ENCODE peak calls at places on chromosomes 12 and 14, in four cellular contexts. T is body of pancreas, M is gastrocnemius medialis, B is A549. N is an unnamed sample.

GRCh38 chr12:92408072-92408900 is 262.6 kb upstream of the BTG1 start:
- DNase-seq in B (peak), M (no peak), T (peak), N (peak)

GRCh38 chr12:120397827-120398563 is 29.0 kb upstream of the MSI1 start:
- DNase-seq in M (no peak), T (no peak), B (no peak), N (no peak)

GRCh38 chr12:82952946-82953345 is 266.2 kb downstream of the TMTC2 start:
- DNase-seq in M (no peak), B (no peak), T (no peak), N (no peak)

GRCh38 chr12:45357547-45358417 is 141.9 kb downstream of the ANO6 start:
- DNase-seq in T (no peak), M (no peak), B (no peak), N (peak)

GRCh38 chr14:26963696-26964095 is 365.9 kb upstream of the NOVA1 start:
- DNase-seq in T (no peak), M (peak), B (no peak), N (no peak)

GRCh38 chr12:52837781-52838736 is 3.9 kb upstream of the KRT79 start:
- DNase-seq in B (no peak), T (no peak), M (no peak), N (no peak)

GRCh38 chr12:108271951-108272729 is 67.0 kb downstream of the CMKLR1 start:
- DNase-seq in M (no peak), B (no peak), T (no peak), N (no peak)

GRCh38 chr12:51082561-51083139 is 746 bp downstream of the CSRNP2 start:
- DNase-seq in T (no peak), B (peak), M (no peak), N (peak)

GRCh38 chr12:112328411-112329124 is 53.7 kb downstream of the HECTD4 start:
- DNase-seq in B (no peak), M (no peak), T (no peak), N (no peak)

GRCh38 chr14:30573203-30573814 is 14.4 kb downstream of the G2E3 start:
- DNase-seq in T (no peak), M (no peak), B (no peak), N (no peak)

GRCh38 chr12:58757422-58757821 is 162.9 kb downstream of the LRIG3 start:
- DNase-seq in B (no peak), M (no peak), T (no peak), N (no peak)

GRCh38 chr12:132469423-132469822 is 20.5 kb upstream of the FBRSL1 start:
- DNase-seq in M (no peak), T (no peak), B (no peak), N (no peak)

GRCh38 chr12:4178424-4179184 is 95.0 kb upstream of the CCND2 start:
- DNase-seq in T (no peak), B (no peak), M (no peak), N (no peak)

GRCh38 chr14:23481362-23481970 is 12.0 kb downstream of the NGDN start:
- DNase-seq in T (no peak), B (no peak), M (no peak), N (peak)

GRCh38 chr14:81275995-81276698 is 55.4 kb upstream of the GTF2A1 start:
- DNase-seq in B (no peak), T (no peak), M (no peak), N (no peak)

GRCh38 chr14:88551936-88552565 is 2.8 kb downstream of the PTPN21 start:
- DNase-seq in T (peak), M (no peak), B (no peak), N (peak)

GRCh38 chr14:30252800-30253425 is 306.0 kb upstream of the G2E3 start:
- DNase-seq in T (no peak), B (no peak), M (no peak), N (no peak)

GRCh38 chr12:124496584-124496983 is 70.8 kb downstream of the NCOR2 start:
- DNase-seq in T (no peak), B (peak), M (no peak), N (peak)

GRCh38 chr12:22812531-22812930 is 187.6 kb downstream of the ETNK1 start:
- DNase-seq in T (no peak), B (no peak), M (no peak), N (no peak)

GRCh38 chr12:44143170-44143569 is 307.3 kb downstream of the TMEM117 start:
- DNase-seq in B (no peak), T (no peak), M (no peak), N (no peak)

GRCh38 chr14:74377976-74378690 is 29.9 kb downstream of the VRTN start:
- DNase-seq in T (no peak), M (no peak), B (no peak), N (no peak)

GRCh38 chr12:2341051-2341751 is 288.4 kb downstream of the CACNA1C start:
- DNase-seq in T (no peak), M (peak), B (no peak), N (no peak)

GRCh38 chr14:92040431-92041040 is 677 bp upstream of the TRIP11 start:
- DNase-seq in T (peak), B (peak), M (no peak), N (peak)

GRCh38 chr12:126021675-126022074 is 956.4 kb downstream of the AACS start:
- DNase-seq in M (no peak), T (no peak), B (no peak), N (no peak)

GRCh38 chr12:71440393-71441349 is 1.1 kb downstream of the LGR5 start:
- DNase-seq in T (no peak), B (no peak), M (no peak), N (peak)

GRCh38 chr14:70808023-70808401 is 1.3 kb downstream of the MAP3K9 start:
- DNase-seq in T (peak), M (no peak), B (peak), N (no peak)

GRCh38 chr12:20432290-20432689 is 64.0 kb downstream of the PDE3A start:
- DNase-seq in B (no peak), T (no peak), M (no peak), N (no peak)

GRCh38 chr12:72285861-72286260 is 13.7 kb downstream of the TRHDE start:
- DNase-seq in M (no peak), B (no peak), T (no peak), N (no peak)

GRCh38 chr12:131196220-131196619 is 242.5 kb downstream of the ADGRD1 start:
- DNase-seq in T (no peak), M (no peak), B (no peak), N (no peak)

GRCh38 chr12:26696613-26697092 is 136.3 kb downstream of the ITPR2 start:
- DNase-seq in B (no peak), M (no peak), T (no peak), N (peak)

GRCh38 chr12:32486158-32486557 is 86.8 kb downstream of the FGD4 start:
- DNase-seq in B (no peak), T (no peak), M (no peak), N (no peak)

GRCh38 chr14:105102361-105102760 is 37.1 kb upstream of the GPR132 start:
- DNase-seq in T (no peak), M (no peak), B (no peak), N (no peak)

GRCh38 chr12:66118240-66118891 is 12.2 kb downstream of the LLPH start:
- DNase-seq in B (no peak), M (no peak), T (no peak), N (no peak)

DNA sequence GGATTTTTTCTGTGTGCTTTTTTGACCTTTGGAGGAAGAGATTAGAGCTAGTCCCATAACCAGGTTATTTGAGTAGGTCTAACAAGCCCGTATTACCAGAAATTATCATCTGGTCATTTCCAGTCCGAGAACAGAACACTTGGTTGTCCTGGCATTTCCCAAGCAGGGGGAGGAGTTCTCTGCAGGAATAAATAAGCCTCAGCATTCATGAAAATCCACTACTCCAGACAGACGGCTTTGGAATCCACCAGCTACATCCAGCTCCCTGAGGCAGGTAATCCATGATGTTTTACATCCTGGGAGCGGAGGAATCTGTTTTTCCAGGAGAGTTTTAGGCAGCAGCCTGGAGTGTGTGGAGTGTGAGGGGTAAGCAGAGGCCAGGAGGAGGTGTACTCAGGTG is at the start of gene SERPINA3:
- DNase-seq in T (peak), B (no peak), M (no peak), N (no peak)
- TF ChIP-seq POLR2A in T (peak), B (no peak), M (no peak), N (no peak)

DNA sequence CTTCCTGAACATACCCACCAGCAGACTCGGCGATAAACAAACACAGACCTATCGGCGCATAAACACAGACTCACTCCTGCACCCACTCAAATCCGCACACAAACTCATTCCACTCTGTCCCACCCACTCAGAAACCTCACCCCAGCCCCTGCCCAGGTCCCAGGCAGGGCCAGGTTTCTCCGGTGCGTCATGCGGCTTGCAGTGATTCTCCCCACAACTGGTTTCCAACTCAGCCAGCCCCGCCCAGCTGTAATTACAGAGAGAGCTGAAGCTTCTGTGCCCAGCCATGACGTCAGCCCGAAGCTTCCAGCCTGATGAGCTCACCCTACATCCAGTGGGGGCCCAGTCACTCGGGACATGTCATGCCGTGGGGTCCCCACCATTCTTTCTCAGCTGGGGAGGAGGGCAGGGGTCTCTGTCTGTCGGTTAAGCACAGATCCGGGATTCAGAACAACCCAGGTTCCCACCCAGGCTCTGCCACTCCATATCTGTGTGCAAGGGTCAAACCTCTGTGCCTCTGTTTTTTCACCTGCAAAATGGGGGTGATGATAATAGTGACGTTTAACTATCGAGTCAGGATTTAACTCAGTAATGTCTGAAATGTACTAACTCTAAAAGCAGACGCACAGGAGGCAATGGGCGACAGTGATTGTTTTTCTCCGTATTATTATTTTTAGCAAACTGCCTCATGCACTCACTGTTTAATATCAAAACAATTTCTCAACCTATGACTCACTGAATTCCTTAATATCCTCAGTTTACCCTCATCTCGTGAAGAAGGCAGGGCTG is 2.3 kb upstream of the HSPB8 start:
- DNase-seq in T (peak), M (peak), B (peak), N (no peak)
- TF ChIP-seq POLR2A in T (no peak), M (peak), B (no peak), N (no peak)

GRCh38 chr12:75389061-75389460 is 1.8 kb upstream of the GLIPR1L2 start:
- DNase-seq in B (no peak), T (no peak), M (no peak), N (no peak)

GRCh38 chr12:75389706-75390105 is 1.2 kb upstream of the GLIPR1L2 start:
- DNase-seq in M (no peak), T (no peak), B (no peak), N (no peak)

GRCh38 chr12:75390156-75390898 is 562 bp upstream of the GLIPR1L2 start:
- DNase-seq in T (no peak), M (no peak), B (no peak), N (no peak)

DNA sequence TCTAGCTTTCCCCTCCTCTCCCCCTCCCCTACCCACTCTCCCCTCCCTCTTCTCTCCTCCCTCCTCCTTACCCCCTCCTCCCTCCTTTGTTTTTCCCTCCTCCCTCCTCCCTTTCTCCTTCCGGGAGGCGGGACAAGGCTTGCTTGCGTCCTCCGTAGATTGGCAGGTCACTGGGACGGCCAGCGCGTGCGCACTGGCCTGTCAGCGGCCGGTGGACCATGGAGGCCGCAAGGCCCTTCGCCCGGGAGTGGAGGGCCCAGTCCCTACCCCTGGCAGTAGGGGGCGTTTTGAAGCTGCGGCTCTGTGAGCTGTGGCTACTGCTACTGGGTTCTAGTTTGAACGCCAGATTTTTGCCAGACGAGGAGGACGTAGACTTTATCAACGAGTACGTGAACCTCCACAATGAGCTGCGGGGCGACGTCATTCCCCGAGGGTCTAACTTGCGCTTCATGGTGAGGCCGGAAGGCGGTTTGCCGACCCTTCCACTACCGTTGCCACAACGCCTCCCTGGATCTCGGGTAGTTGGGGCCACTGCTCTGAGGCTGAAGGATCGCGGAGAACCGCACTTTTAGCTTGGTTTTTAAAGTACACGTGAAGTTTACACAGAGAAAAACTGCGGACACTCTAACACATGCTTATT is at the start of gene GLIPR1L2:
- DNase-seq in T (peak), B (peak), M (peak), N (peak)
- TF ChIP-seq POLR2A in T (peak), B (peak), M (peak), N (peak)

GRCh38 chr14:103879570-103880333 is 32.4 kb upstream of the PPP1R13B start:
- DNase-seq in T (peak), M (no peak), B (peak), N (no peak)

GRCh38 chr14:103879118-103879569 is 31.8 kb upstream of the PPP1R13B start:
- DNase-seq in T (no peak), M (no peak), B (no peak), N (no peak)

GRCh38 chr14:103881927-103882281 is 34.5 kb upstream of the PPP1R13B start:
- DNase-seq in T (no peak), M (no peak), B (no peak), N (no peak)

GRCh38 chr14:103880986-103881926 is 33.9 kb upstream of the PPP1R13B start:
- DNase-seq in T (peak), M (no peak), B (no peak), N (no peak)

GRCh38 chr14:103880334-103880985 is 33.1 kb upstream of the PPP1R13B start:
- DNase-seq in T (peak), M (peak), B (peak), N (no peak)
- TF ChIP-seq POLR2A in T (no peak), M (no peak), B (no peak), N (no peak)

GRCh38 chr14:73264896-73265720 is 27.8 kb downstream of the PAPLN start:
- DNase-seq in T (no peak), B (no peak), M (no peak), N (no peak)
- TF ChIP-seq POLR2A in T (no peak), B (no peak), M (no peak), N (no peak)

DNA sequence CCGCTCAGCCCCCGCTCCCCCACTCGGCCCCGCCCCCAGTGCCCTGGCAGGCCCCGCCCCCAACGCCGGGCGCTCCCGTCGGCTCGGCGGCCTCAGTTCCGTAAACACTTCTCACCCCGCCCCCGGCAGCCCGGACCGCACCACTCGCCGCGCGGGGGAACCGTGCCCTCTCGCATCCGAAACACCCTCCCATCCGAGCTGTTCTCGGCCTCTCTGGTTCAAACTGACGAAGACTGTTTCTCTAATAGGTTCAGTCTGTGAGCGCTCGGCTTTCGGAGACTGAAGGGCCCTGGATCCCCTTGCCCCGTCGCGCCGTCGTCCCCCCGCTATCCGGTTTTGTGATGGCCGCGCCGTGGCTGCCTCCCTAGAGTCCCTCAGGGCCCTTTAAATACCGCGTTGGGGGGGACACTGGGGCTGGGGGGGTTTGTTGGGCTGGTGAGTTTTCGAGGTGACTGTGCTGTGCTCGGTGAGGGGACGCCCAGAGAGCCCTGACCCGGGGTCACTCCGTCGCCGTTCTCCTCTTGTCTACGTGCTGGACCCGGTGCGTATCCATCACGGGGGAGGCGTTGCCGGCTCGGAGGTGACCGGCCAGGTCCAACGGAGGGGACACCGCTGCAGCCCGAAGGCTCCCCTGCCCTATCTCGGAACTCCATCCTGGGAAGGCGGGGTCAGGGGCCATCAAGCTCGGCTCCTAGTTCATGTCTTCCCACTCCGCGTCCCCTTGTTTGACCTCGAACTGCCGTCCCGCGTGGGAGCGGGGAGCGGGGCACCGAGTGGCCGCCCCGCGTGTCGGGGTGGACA is at the start of gene TCP11L2:
- DNase-seq in M (peak), B (peak), T (peak), N (peak)
- TF ChIP-seq POLR2A in M (peak), B (no peak), T (peak), N (peak)

DNA sequence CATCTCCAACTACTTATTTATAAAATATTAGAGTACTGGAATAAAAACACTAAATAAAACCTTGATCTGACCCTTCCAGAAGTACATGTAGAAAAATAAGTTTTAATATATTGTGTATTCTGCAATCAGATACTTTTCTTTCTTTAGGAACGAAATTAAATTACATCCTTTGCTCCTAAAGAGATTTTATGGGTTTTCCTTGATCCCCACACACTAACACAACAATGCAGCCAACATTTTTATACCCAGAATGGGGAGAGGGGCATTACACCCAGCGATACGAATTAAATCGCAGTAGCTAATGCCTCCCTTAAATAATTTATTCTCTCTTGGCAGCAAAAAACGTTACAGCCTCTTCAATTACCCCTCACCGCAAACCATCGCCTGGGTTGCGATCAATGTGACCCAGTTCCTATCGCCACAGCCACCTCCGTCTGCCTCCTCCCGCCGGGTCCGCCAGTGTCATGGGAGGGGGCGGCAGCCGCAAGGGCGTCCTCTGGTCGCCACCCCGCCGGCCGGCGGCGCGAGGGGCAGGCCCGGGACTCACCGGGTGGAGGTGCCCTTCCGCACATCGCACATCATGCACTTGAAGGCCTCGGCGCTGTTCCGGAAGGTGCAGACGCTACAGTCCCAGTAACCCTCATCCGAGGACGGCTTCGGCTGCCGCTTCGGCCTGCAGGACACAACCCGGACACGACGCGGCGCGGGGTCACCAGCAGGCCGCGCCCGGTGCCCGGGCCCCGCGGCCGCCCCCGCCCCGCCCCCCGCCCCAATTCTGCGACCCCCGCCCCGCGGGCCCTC is 796 bp downstream of the YAF2 start:
- DNase-seq in M (peak), T (peak), B (peak), N (peak)
- TF ChIP-seq POLR2A in M (no peak), T (peak), B (peak), N (peak)

N was measured in erythroblast.